ENCODE peak calls at places on chromosome X, in nine cellular contexts. B, F, K, Z, H, T, U, O and S are unnamed samples.

GRCh38 chrX:119667111-119667928 is 25.6 kb downstream of the SEPTIN6 start:
- DNase-seq in B (peak; percentile 27), F (no peak), K (no peak), Z (no peak), H (no peak), T (no peak), U (no peak), O (no peak), S (no peak)

GRCh38 chrX:54640721-54641120 is 110.7 kb downstream of the GNL3L start:
- DNase-seq in B (no peak), F (peak; percentile 75), K (no peak), Z (no peak), H (no peak), T (no peak), U (no peak), O (peak; percentile 65), S (peak; percentile 0)

GRCh38 chrX:68831405-68832100 is 2.7 kb downstream of the EFNB1 start:
- DNase-seq in B (no peak), F (no peak), K (no peak), Z (peak; percentile 0), H (no peak), T (no peak), U (no peak), O (no peak), S (peak; percentile 13)

GRCh38 chrX:45001038-45001437 is 128.1 kb downstream of the KDM6A start:
- DNase-seq in B (no peak), F (no peak), K (no peak), Z (no peak), H (no peak), T (no peak), U (no peak), O (peak; percentile 14), S (no peak)

GRCh38 chrX:34805951-34806350 is 136.6 kb upstream of the FAM47B start:
- DNase-seq in B (no peak), F (no peak), K (no peak), Z (no peak), H (no peak), T (no peak), U (no peak), O (no peak), S (no peak)

GRCh38 chrX:103520391-103520790 is 1.1 kb upstream of the RAB40A start:
- DNase-seq in B (no peak), F (no peak), K (peak; percentile 10), Z (no peak), H (no peak), T (no peak), U (no peak), O (no peak), S (no peak)

GRCh38 chrX:115233497-115234219 is at the start of gene LRCH2:
- DNase-seq in B (peak; percentile 55), F (peak; percentile 52), K (peak; percentile 4), Z (peak; percentile 39), H (peak; percentile 18), T (no peak), U (no peak), O (no peak), S (no peak)

GRCh38 chrX:48196745-48197213 is at the start of gene SSX5:
- DNase-seq in B (no peak), F (no peak), K (no peak), Z (no peak), H (no peak), T (no peak), U (no peak), O (no peak), S (no peak)

GRCh38 chrX:23331701-23332100 is 2.9 kb upstream of the PTCHD1 start:
- DNase-seq in B (no peak), F (no peak), K (no peak), Z (no peak), H (no peak), T (no peak), U (no peak), O (no peak), S (no peak)

GRCh38 chrX:46628406-46629371 is 55.1 kb downstream of the CHST7 start:
- DNase-seq in B (peak; percentile 47), F (peak; percentile 87), K (peak; percentile 21), Z (no peak), H (peak; percentile 48), T (no peak), U (no peak), O (no peak), S (no peak)

GRCh38 chrX:133654801-133655200 is 239.5 kb upstream of the GPC4 start:
- DNase-seq in B (no peak), F (no peak), K (no peak), Z (no peak), H (no peak), T (no peak), U (no peak), O (peak; percentile 46), S (peak; percentile 43)

GRCh38 chrX:35809816-35810215 is 11.7 kb downstream of the MAGEB16 start:
- DNase-seq in B (no peak), F (no peak), K (no peak), Z (no peak), H (no peak), T (no peak), U (no peak), O (no peak), S (no peak)

GRCh38 chrX:151738751-151739150 is 4.2 kb downstream of the CNGA2 start:
- DNase-seq in B (no peak), F (no peak), K (no peak), Z (no peak), H (no peak), T (no peak), U (no peak), O (no peak), S (no peak)

GRCh38 chrX:47562615-47563243 is 1.7 kb downstream of the ARAF start:
- DNase-seq in B (no peak), F (no peak), K (no peak), Z (no peak), H (no peak), T (no peak), U (no peak), O (peak; percentile 19), S (no peak)

GRCh38 chrX:47285762-47286320 is 53.0 kb downstream of the USP11 start:
- DNase-seq in B (peak; percentile 18), F (no peak), K (no peak), Z (no peak), H (no peak), T (no peak), U (no peak), O (no peak), S (no peak)

GRCh38 chrX:150547511-150548115 is 20.8 kb upstream of the MTM1 start:
- DNase-seq in B (peak; percentile 69), F (peak; percentile 83), K (no peak), Z (peak; percentile 38), H (peak; percentile 75), T (no peak), U (no peak), O (peak; percentile 18), S (peak; percentile 38)

GRCh38 chrX:10254746-10255145 is 98.0 kb downstream of the CLCN4 start:
- DNase-seq in B (no peak), F (no peak), K (no peak), Z (no peak), H (no peak), T (no peak), U (no peak), O (peak; percentile 52), S (peak; percentile 26)
- TF ChIP-seq CTCF in B (no peak), F (no peak), K (peak; percentile 15), Z (no peak), H (no peak), T (peak; percentile 19), U (no peak), O (peak; percentile 50), S (peak; percentile 35)

GRCh38 chrX:21705215-21705614 is 47.1 kb upstream of the KLHL34 start:
- DNase-seq in B (no peak), F (no peak), K (no peak), Z (no peak), H (no peak), T (no peak), U (no peak), O (no peak), S (no peak)

GRCh38 chrX:21702725-21703228 is 44.6 kb upstream of the KLHL34 start:
- DNase-seq in B (no peak), F (no peak), K (no peak), Z (no peak), H (no peak), T (no peak), U (no peak), O (no peak), S (no peak)

GRCh38 chrX:21711126-21711847 is 46.6 kb downstream of the SMPX start:
- DNase-seq in B (no peak), F (peak; percentile 67), K (no peak), Z (no peak), H (peak; percentile 25), T (no peak), U (no peak), O (no peak), S (no peak)

GRCh38 chrX:21711848-21712197 is 46.1 kb downstream of the SMPX start:
- DNase-seq in B (no peak), F (no peak), K (no peak), Z (no peak), H (no peak), T (no peak), U (no peak), O (peak; percentile 51), S (no peak)

GRCh38 chrX:21708116-21708515 is 49.8 kb downstream of the SMPX start:
- DNase-seq in B (no peak), F (no peak), K (no peak), Z (no peak), H (no peak), T (no peak), U (no peak), O (no peak), S (peak; percentile 17)
- TF ChIP-seq CTCF in B (no peak), F (no peak), K (peak; percentile 24), Z (peak; percentile 14), H (no peak), T (no peak), U (no peak), O (no peak), S (no peak)

GRCh38 chrX:101362116-101362515 is 13.6 kb upstream of the TIMM8A start:
- DNase-seq in B (no peak), F (no peak), K (no peak), Z (no peak), H (no peak), T (no peak), U (no peak), O (peak; percentile 2), S (no peak)

GRCh38 chrX:101357166-101357795 is 8.7 kb upstream of the TIMM8A start:
- DNase-seq in B (no peak), F (no peak), K (no peak), Z (no peak), H (no peak), T (no peak), U (no peak), O (no peak), S (peak; percentile 30)

GRCh38 chrX:101359966-101360365 is 11.4 kb upstream of the TIMM8A start:
- DNase-seq in B (no peak), F (no peak), K (no peak), Z (no peak), H (no peak), T (no peak), U (no peak), O (peak; percentile 59), S (no peak)

GRCh38 chrX:101362757-101363156 is 14.2 kb upstream of the TIMM8A start:
- DNase-seq in B (no peak), F (no peak), K (no peak), Z (no peak), H (no peak), T (no peak), U (no peak), O (no peak), S (no peak)
- TF ChIP-seq CTCF in B (no peak), F (no peak), K (no peak), Z (no peak), H (no peak), T (no peak), U (no peak), O (no peak), S (no peak)

GRCh38 chrX:131675596-131676194 is 131.8 kb downstream of the OR13H1 start:
- DNase-seq in B (no peak), F (no peak), K (no peak), Z (no peak), H (no peak), T (no peak), U (no peak), O (peak; percentile 13), S (peak; percentile 50)
- TF ChIP-seq CTCF in B (no peak), F (peak; percentile 31), K (peak; percentile 20), Z (peak; percentile 70), H (no peak), T (peak; percentile 78), U (no peak), O (peak; percentile 48), S (peak; percentile 52)